ENCODE peak calls at places on chromosomes 5 and 9, in seven cellular contexts. J is heart left ventricle; T is BE2C; K is MM.1S; B is mucosa of descending colon; X is effector memory CD4-positive, alpha-beta T cell; D is cardiac muscle cell. E is an unnamed sample.
A peak's percentile ranks its signal among the peaks of the same experiment; 100 is the strongest.

GRCh38 chr5:115160975-115161475 is 8.7 kb downstream of the TRIM36 start:
- DNase-seq in B (no peak), X (no peak), D (no peak), K (no peak), T (no peak), J (no peak), E (no peak)

GRCh38 chr5:7877851-7878250 is 8.9 kb downstream of the MTRR start:
- DNase-seq in K (no peak), J (no peak), T (no peak), B (no peak), D (no peak), X (no peak), E (no peak)

GRCh38 chr9:32854271-32854670 is 70.9 kb downstream of the TMEM215 start:
- DNase-seq in X (no peak), T (no peak), K (no peak), D (no peak), J (no peak), B (no peak), E (no peak)

GRCh38 chr5:10768304-10768899 is 7.4 kb upstream of the DAP start:
- DNase-seq in J (no peak), B (no peak), T (no peak), X (no peak), K (no peak), D (no peak), E (no peak)

GRCh38 chr9:136901516-136902258 is 15.4 kb downstream of the TRAF2 start:
- DNase-seq in D (no peak), X (peak; percentile 53), J (peak; percentile 46), T (no peak), K (peak; percentile 95), B (peak; percentile 75), E (no peak)

GRCh38 chr5:40383719-40384651 is 295.7 kb upstream of the PTGER4 start:
- DNase-seq in D (no peak), K (peak; percentile 22), T (no peak), B (no peak), X (no peak), J (no peak), E (no peak)

GRCh38 chr5:28084069-28084468 is 1045.7 kb upstream of the CDH9 start:
- DNase-seq in T (no peak), J (no peak), B (no peak), K (no peak), X (no peak), D (no peak), E (no peak)

GRCh38 chr5:17150498-17150897 is 66.9 kb upstream of the BASP1 start:
- DNase-seq in K (no peak), T (no peak), X (no peak), D (no peak), J (no peak), B (no peak), E (no peak)

GRCh38 chr5:177023247-177023703 is 779 bp downstream of the ZNF346 start:
- DNase-seq in B (no peak), J (no peak), T (no peak), D (peak; percentile 15), K (no peak), X (no peak), E (no peak)

GRCh38 chr5:72248352-72249032 is 71.5 kb downstream of the MRPS27 start:
- DNase-seq in B (peak; percentile 19), X (no peak), T (peak; percentile 21), K (no peak), J (peak; percentile 62), D (peak; percentile 15), E (no peak)

GRCh38 chr5:180046656-180047055 is 24.9 kb downstream of the RNF130 start:
- DNase-seq in B (no peak), X (no peak), J (no peak), D (no peak), T (no peak), K (no peak), E (no peak)

GRCh38 chr5:135834639-135835529 is at the start of gene SLC25A48:
- DNase-seq in J (peak; percentile 17), X (no peak), K (peak; percentile 74), D (peak; percentile 87), B (peak; percentile 81), T (peak; percentile 72), E (peak; percentile 86)

GRCh38 chr9:33329117-33329563 is 38.8 kb downstream of the NFX1 start:
- DNase-seq in T (no peak), D (no peak), B (peak; percentile 83), J (peak; percentile 42), X (no peak), K (no peak), E (peak; percentile 72)

GRCh38 chr5:96288166-96288844 is 144.7 kb downstream of the PCSK1 start:
- DNase-seq in T (no peak), J (no peak), K (no peak), D (no peak), X (no peak), B (no peak), E (no peak)

GRCh38 chr5:134410822-134411221 is 859 bp downstream of the CDKN2AIPNL start:
- DNase-seq in T (no peak), X (no peak), B (no peak), J (no peak), D (no peak), K (no peak), E (no peak)

GRCh38 chr9:133803028-133803585 is 65.0 kb upstream of the SARDH start:
- DNase-seq in X (no peak), J (no peak), D (no peak), B (no peak), K (no peak), T (no peak), E (no peak)

GRCh38 chr5:134435525-134435924 is 23.8 kb upstream of the CDKN2AIPNL start:
- DNase-seq in K (no peak), X (no peak), T (no peak), J (no peak), B (no peak), D (no peak), E (no peak)

GRCh38 chr5:80408976-80409926 is 1.4 kb downstream of the ZFYVE16 start:
- DNase-seq in B (no peak), J (no peak), T (no peak), X (no peak), K (no peak), D (peak; percentile 14), E (no peak)

GRCh38 chr5:88674262-88675158 is 208.5 kb downstream of the MEF2C start:
- DNase-seq in X (no peak), T (no peak), B (no peak), D (peak; percentile 56), K (peak; percentile 88), J (no peak), E (peak; percentile 76)

GRCh38 chr9:128188209-128188608 is 3.2 kb downstream of the CIZ1 start:
- DNase-seq in D (no peak), T (no peak), X (no peak), K (no peak), B (no peak), J (no peak), E (no peak)

GRCh38 chr5:126503602-126504104 is 80.4 kb downstream of the GRAMD2B start:
- DNase-seq in K (no peak), B (peak; percentile 27), X (peak; percentile 19), D (no peak), T (no peak), J (no peak), E (peak; percentile 43)

GRCh38 chr5:16456103-16456832 is 9.3 kb downstream of the ZNF622 start:
- DNase-seq in K (peak; percentile 78), T (no peak), B (peak; percentile 42), D (peak; percentile 77), J (no peak), X (no peak), E (peak; percentile 68)

DNA sequence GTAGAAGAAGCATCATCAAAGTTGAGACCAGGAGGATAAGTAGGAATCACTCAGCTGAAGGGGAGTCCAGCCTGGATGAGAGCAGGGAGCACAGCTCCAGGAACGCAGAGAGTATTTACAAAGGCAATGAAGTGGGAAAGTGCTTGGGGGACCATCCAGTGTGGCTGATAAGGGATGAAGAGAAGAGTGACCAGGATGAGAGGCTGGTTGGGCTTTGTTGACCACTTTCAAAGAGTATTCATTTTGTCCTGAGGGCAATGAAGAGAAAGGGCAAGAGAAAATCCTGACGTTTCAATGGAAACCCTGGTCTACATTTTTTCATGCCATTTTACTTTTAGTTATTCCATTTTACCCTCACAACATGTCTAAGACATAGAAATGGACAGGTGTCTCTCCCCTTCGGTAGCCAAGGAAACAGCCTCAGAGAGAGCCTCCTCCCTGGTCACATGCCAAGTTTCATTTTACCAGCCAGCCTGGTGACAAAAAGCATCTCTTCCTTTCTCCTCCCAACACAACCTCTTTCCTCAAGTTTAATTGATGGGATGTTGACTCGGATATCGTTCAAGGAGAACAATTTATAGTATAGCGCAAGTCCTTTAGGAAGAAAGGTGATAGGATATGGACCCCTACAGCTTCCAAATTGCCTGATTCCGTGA is 492.7 kb upstream of the CLINT1 start:
- DNase-seq in K (no peak), J (no peak), T (no peak), B (no peak), D (no peak), X (no peak), E (no peak)
- H3K9me3 ChIP-seq in K (no peaks in the 10 kb centered on the region), J (no peaks in the 10 kb centered on the region), T (no peaks in the 10 kb centered on the region), B (no peaks in the 10 kb centered on the region), D (no peaks in the 10 kb centered on the region), X (no peaks in the 10 kb centered on the region), E (no peaks in the 10 kb centered on the region)

DNA sequence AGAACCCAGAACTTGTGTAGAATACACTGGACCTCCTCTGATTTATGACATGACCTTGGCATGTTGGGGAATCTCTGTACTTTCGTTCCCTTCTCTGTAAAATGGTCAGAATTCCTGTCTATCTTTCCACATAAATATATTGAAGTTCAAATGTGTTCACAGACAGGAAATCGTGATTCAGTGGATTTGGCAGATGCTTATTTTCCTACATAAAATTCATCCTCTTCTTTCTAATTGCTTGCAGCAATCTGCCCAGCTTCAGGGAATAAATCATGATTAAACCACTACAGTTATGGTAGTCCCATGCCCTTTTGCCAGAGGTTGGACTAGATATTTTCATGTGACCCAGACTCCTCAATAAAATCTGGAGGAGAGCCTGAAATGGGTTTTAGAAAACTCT is 52.1 kb upstream of the ARL15 start:
- DNase-seq in X (no peak), K (no peak), J (no peak), B (no peak), D (no peak), T (no peak), E (no peak)
- H3K9me3 ChIP-seq in X (no peaks in the 10 kb centered on the region), K (no peaks in the 10 kb centered on the region), J (no peaks in the 10 kb centered on the region), B (no peaks in the 10 kb centered on the region), D (no peaks in the 10 kb centered on the region), T (no peaks in the 10 kb centered on the region), E (no peaks in the 10 kb centered on the region)

GRCh38 chr9:5639816-5640215 is 10.9 kb downstream of the RIC1 start:
- DNase-seq in D (no peak), J (no peak), B (no peak), K (no peak), T (no peak), X (no peak), E (no peak)
- H3K9me3 ChIP-seq in D (no peaks in the 10 kb centered on the region), J (peaks cover 2% of the 10 kb centered on the region), B (peaks cover 7% of the 10 kb centered on the region), K (no peaks in the 10 kb centered on the region), T (no peaks in the 10 kb centered on the region), X (no peaks in the 10 kb centered on the region), E (no peaks in the 10 kb centered on the region)

GRCh38 chr9:122562134-122562760 is 9.3 kb downstream of the OR1N2 start:
- DNase-seq in J (no peak), X (no peak), K (no peak), D (no peak), B (peak; percentile 2), T (no peak), E (no peak)
- H3K9me3 ChIP-seq in J (no peaks in the 10 kb centered on the region), X (no peaks in the 10 kb centered on the region), K (no peaks in the 10 kb centered on the region), D (no peaks in the 10 kb centered on the region), B (no peaks in the 10 kb centered on the region), T (no peaks in the 10 kb centered on the region), E (no peaks in the 10 kb centered on the region)

GRCh38 chr9:17246770-17247169 is 111.9 kb downstream of the CNTLN start:
- DNase-seq in T (no peak), J (no peak), B (no peak), X (no peak), K (no peak), D (no peak), E (no peak)

GRCh38 chr9:17251100-17251499 is 116.3 kb downstream of the CNTLN start:
- DNase-seq in J (no peak), D (no peak), X (no peak), B (no peak), T (no peak), K (no peak), E (no peak)
- H3K9me3 ChIP-seq in J (no peaks in the 10 kb centered on the region), D (no peaks in the 10 kb centered on the region), X (peaks cover 5% of the 10 kb centered on the region), B (peaks cover 34% of the 10 kb centered on the region), T (no peaks in the 10 kb centered on the region), K (no peaks in the 10 kb centered on the region), E (peaks cover 79% of the 10 kb centered on the region)

E was measured in left lung.